ENCODE peak calls at places on chromosome 15, in six cellular contexts. A is NCI-H1092; S is activated naive CD4-positive, alpha-beta T cell treated with Interleukin-2 at 50 U/mL for 16 hours; R is CD8-positive, alpha-beta memory T cell; N is T-helper 1 cell; W is Caki2. H is an unnamed sample.

GRCh38 chr15:101499863-101500713 is 10.6 kb upstream of the PCSK6 start:
- DNase-seq in A (peak), S (no peak), N (no peak), W (no peak), R (no peak), H (no peak)

GRCh38 chr15:55683366-55683765 is 59.6 kb downstream of the PRTG start:
- DNase-seq in A (no peak), N (no peak), R (no peak), S (no peak), W (no peak), H (peak)

GRCh38 chr15:36590838-36591237 is 11.4 kb downstream of the CDIN1 start:
- DNase-seq in S (no peak), W (peak), N (no peak), A (no peak), R (no peak), H (peak)

GRCh38 chr15:70281811-70282307 is 184.1 kb upstream of the TLE3 start:
- DNase-seq in N (no peak), A (no peak), S (no peak), W (no peak), R (no peak), H (peak)

GRCh38 chr15:79172032-79172481 is 81.5 kb upstream of the RASGRF1 start:
- DNase-seq in N (no peak), W (peak), S (no peak), R (no peak), A (no peak), H (no peak)

GRCh38 chr15:80317389-80318169 is 65.6 kb upstream of the CTXND1 start:
- DNase-seq in W (no peak), R (no peak), N (no peak), S (no peak), A (no peak), H (peak)

GRCh38 chr15:101242160-101242998 is 9.5 kb downstream of the CHSY1 start:
- DNase-seq in N (peak), S (peak), W (no peak), R (peak), A (no peak), H (peak)

GRCh38 chr15:66564136-66565041 is 1.4 kb downstream of the LCTL start:
- DNase-seq in W (no peak), A (no peak), N (no peak), R (no peak), S (no peak), H (no peak)

GRCh38 chr15:51874751-51875644 is 45.5 kb downstream of the TMOD3 start:
- DNase-seq in R (no peak), S (no peak), N (no peak), A (no peak), W (peak), H (peak)

GRCh38 chr15:35559683-35560082 is 13.7 kb upstream of the DPH6 start:
- DNase-seq in R (no peak), S (no peak), W (no peak), A (no peak), N (no peak), H (no peak)

GRCh38 chr15:91469627-91470567 is 369.8 kb downstream of the SV2B start:
- DNase-seq in A (no peak), S (peak), R (peak), W (no peak), N (no peak), H (no peak)

GRCh38 chr15:43517354-43518072 is at the start of gene MAP1A:
- DNase-seq in N (no peak), A (peak), S (no peak), R (no peak), W (no peak), H (peak)

GRCh38 chr15:78063966-78064365 is 13.5 kb downstream of the TBC1D2B start:
- DNase-seq in W (no peak), N (no peak), R (no peak), S (no peak), A (no peak), H (no peak)

GRCh38 chr15:97909291-97909891 is 51.1 kb upstream of the ARRDC4 start:
- DNase-seq in S (peak), A (peak), R (no peak), N (no peak), W (peak), H (peak)

GRCh38 chr15:101054991-101055390 is 135.8 kb downstream of the LRRK1 start:
- DNase-seq in R (no peak), A (no peak), N (no peak), S (no peak), W (no peak), H (no peak)

GRCh38 chr15:32774022-32774421 is 56.2 kb downstream of the GREM1 start:
- DNase-seq in S (no peak), N (no peak), W (peak), A (no peak), R (no peak), H (peak)

GRCh38 chr15:45268135-45268534 is 16.1 kb downstream of the SLC28A2 start:
- DNase-seq in N (no peak), W (no peak), R (no peak), S (peak), A (no peak), H (peak)

GRCh38 chr15:95923797-95924196 is 406.7 kb upstream of the NR2F2 start:
- DNase-seq in A (no peak), N (no peak), W (no peak), R (no peak), S (no peak), H (no peak)

GRCh38 chr15:56367156-56367555 is 1.9 kb downstream of the TEX9 start:
- DNase-seq in A (no peak), N (no peak), R (no peak), S (no peak), W (peak), H (no peak)

GRCh38 chr15:63601026-63601726 is 4.0 kb downstream of the FBXL22 start:
- DNase-seq in S (peak), W (no peak), R (peak), A (peak), N (peak), H (peak)

GRCh38 chr15:66797921-66798320 is 95.9 kb downstream of the SMAD6 start:
- DNase-seq in W (no peak), S (no peak), R (no peak), A (no peak), N (no peak), H (no peak)

GRCh38 chr15:33169625-33170024 is 24.9 kb downstream of the FMN1 start:
- DNase-seq in W (no peak), S (no peak), R (no peak), A (no peak), N (no peak), H (no peak)

GRCh38 chr15:69797051-69797595 is 300.6 kb downstream of the TLE3 start:
- DNase-seq in S (no peak), A (no peak), R (no peak), N (no peak), W (no peak), H (no peak)

GRCh38 chr15:65416845-65417416 is 5.8 kb downstream of the IGDCC4 start:
- DNase-seq in N (no peak), R (no peak), S (no peak), A (no peak), W (no peak), H (no peak)

GRCh38 chr15:52258461-52258860 is 37.1 kb downstream of the MYO5C start:
- DNase-seq in W (no peak), N (no peak), S (no peak), R (no peak), A (no peak), H (no peak)

GRCh38 chr15:41661529-41662225 is 1.5 kb downstream of the MGA start:
- DNase-seq in A (peak), W (peak), R (peak), N (peak), S (peak), H (peak)

GRCh38 chr15:88896339-88897033 is 1.1 kb upstream of the HAPLN3 start:
- DNase-seq in N (no peak), S (no peak), A (no peak), R (no peak), W (no peak), H (no peak)

GRCh38 chr15:81573098-81573746 is 199.2 kb upstream of the TMC3 start:
- DNase-seq in N (no peak), A (no peak), W (no peak), S (no peak), R (no peak), H (no peak)

GRCh38 chr15:68409736-68410370 is 22.1 kb downstream of the ITGA11 start:
- DNase-seq in A (no peak), R (no peak), S (no peak), W (no peak), N (no peak), H (no peak)

GRCh38 chr15:51341366-51342248 is at the start of gene GLDN:
- DNase-seq in R (no peak), A (peak), W (no peak), N (no peak), S (no peak), H (peak)

GRCh38 chr15:83890584-83890983 is 236.7 kb downstream of the ADAMTSL3 start:
- DNase-seq in W (no peak), R (no peak), N (no peak), S (no peak), A (no peak), H (no peak)

GRCh38 chr15:42139596-42139995 is 16.8 kb downstream of the PLA2G4F start:
- DNase-seq in W (no peak), S (no peak), R (no peak), N (no peak), A (no peak), H (no peak)

GRCh38 chr15:65130941-65131340 is 2.7 kb downstream of the PDCD7 start:
- DNase-seq in S (no peak), W (peak), A (no peak), N (no peak), R (no peak), H (no peak)

H was measured in EL.